ENCODE peak calls at places on chromosomes 4 and X, in nine cellular contexts. U, G, H, P, E, F, B, A and K are unnamed samples.

GRCh38 chrX:41445781-41446358 is 1.3 kb upstream of the NYX start:
- DNase-seq in U (no peak), G (no peak), H (no peak), P (no peak), E (peak; percentile 22), F (no peak), B (no peak), A (no peak), K (no peak)

GRCh38 chr4:177008071-177008835 is 215.5 kb upstream of the VEGFC start:
- DNase-seq in U (peak; percentile 71), G (no peak), H (no peak), P (no peak), E (no peak), F (no peak), B (no peak), A (peak; percentile 90), K (no peak)

GRCh38 chrX:114344756-114345155 is 239.1 kb upstream of the HTR2C start:
- DNase-seq in U (peak; percentile 7), G (no peak), H (no peak), P (peak; percentile 65), E (no peak), F (peak; percentile 61), B (no peak), A (peak; percentile 30), K (no peak)

GRCh38 chr4:34046580-34046979 is 2197.7 kb downstream of the ARAP2 start:
- DNase-seq in U (peak; percentile 61), G (no peak), H (no peak), P (peak; percentile 2), E (no peak), F (no peak), B (no peak), A (peak; percentile 82), K (no peak)

GRCh38 chr4:100823066-100823992 is 305.5 kb upstream of the EMCN start:
- DNase-seq in U (peak; percentile 68), G (no peak), H (no peak), P (no peak), E (no peak), F (peak; percentile 9), B (no peak), A (peak; percentile 90), K (no peak)

GRCh38 chr4:88893961-88894360 is 163.0 kb downstream of the FAM13A start:
- DNase-seq in U (peak; percentile 3), G (no peak), H (no peak), P (no peak), E (no peak), F (no peak), B (no peak), A (peak; percentile 37), K (no peak)

GRCh38 chrX:7934026-7934425 is 6.8 kb upstream of the PNPLA4 start:
- DNase-seq in U (no peak), G (no peak), H (no peak), P (no peak), E (no peak), F (no peak), B (no peak), A (no peak), K (no peak)

GRCh38 chrX:34300871-34301270 is 168.8 kb upstream of the FAM47A start:
- DNase-seq in U (peak; percentile 1), G (peak; percentile 19), H (no peak), P (peak; percentile 62), E (peak; percentile 25), F (peak; percentile 74), B (no peak), A (peak; percentile 57), K (no peak)

GRCh38 chr4:8387194-8387593 is 53.3 kb downstream of the ACOX3 start:
- DNase-seq in U (no peak), G (no peak), H (no peak), P (no peak), E (no peak), F (no peak), B (peak; percentile 34), A (no peak), K (no peak)

GRCh38 chr4:8385611-8386010 is 54.9 kb downstream of the ACOX3 start:
- DNase-seq in U (no peak), G (no peak), H (no peak), P (no peak), E (no peak), F (no peak), B (peak; percentile 22), A (no peak), K (no peak)

GRCh38 chr4:8388471-8388870 is 52.1 kb downstream of the ACOX3 start:
- DNase-seq in U (no peak), G (no peak), H (no peak), P (no peak), E (no peak), F (no peak), B (no peak), A (no peak), K (no peak)

GRCh38 chr4:8386731-8387130 is 53.8 kb downstream of the ACOX3 start:
- DNase-seq in U (no peak), G (no peak), H (no peak), P (no peak), E (no peak), F (no peak), B (peak; percentile 34), A (no peak), K (no peak)

DNA sequence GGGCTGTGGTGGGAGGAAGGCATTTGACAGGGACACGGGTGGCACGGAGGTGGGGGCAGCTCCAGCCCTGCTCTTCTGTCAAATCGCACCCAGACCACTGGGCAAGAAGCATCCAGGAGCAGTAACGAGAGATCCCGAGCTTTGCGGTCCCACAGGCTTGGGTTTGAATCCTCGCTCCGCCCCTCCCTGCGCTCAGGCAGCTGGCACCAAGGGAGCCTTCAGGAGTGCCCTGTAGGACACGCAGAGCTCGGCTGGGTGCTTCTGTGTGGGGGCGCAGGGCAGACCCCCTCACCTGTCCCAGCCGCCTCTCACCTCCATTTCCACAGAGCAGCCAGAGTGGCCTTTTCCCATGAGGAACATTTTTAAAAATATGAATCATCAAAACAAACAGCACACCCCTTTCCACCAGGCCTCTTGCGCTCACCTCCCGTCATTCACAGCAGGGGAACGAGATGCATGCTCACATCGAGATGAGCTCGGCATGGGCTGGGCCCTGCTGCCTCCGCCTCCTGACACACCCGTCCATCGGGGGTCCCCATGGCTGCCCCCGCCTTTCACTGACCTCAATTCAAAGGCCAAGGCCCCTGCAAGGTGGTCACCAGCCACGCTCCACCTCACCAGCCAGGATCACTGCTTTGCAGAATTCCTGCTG is 52.8 kb downstream of the ACOX3 start:
- DNase-seq in U (no peak), G (no peak), H (no peak), P (no peak), E (no peak), F (no peak), B (peak; percentile 27), A (peak; percentile 32), K (no peak)
- H3K36me3 ChIP-seq in U (no peaks in the 10 kb centered on the region), G (peaks cover 18% of the 10 kb centered on the region), H (peaks cover 26% of the 10 kb centered on the region), P (peaks cover 3% of the 10 kb centered on the region), E (peaks cover 29% of the 10 kb centered on the region), F (peaks cover 23% of the 10 kb centered on the region), B (no peaks in the 10 kb centered on the region), A (peaks cover 18% of the 10 kb centered on the region), K (no peaks in the 10 kb centered on the region)

GRCh38 chr4:77913353-77913752 is 50.7 kb downstream of the MRPL1 start:
- DNase-seq in U (peak; percentile 12), G (no peak), H (no peak), P (no peak), E (no peak), F (no peak), B (no peak), A (peak; percentile 33), K (no peak)
- H3K36me3 ChIP-seq in U (no peaks in the 10 kb centered on the region), G (no peaks in the 10 kb centered on the region), H (no peaks in the 10 kb centered on the region), P (no peaks in the 10 kb centered on the region), E (no peaks in the 10 kb centered on the region), F (no peaks in the 10 kb centered on the region), B (no peaks in the 10 kb centered on the region), A (peaks cover 2% of the 10 kb centered on the region), K (peaks cover 31% of the 10 kb centered on the region)

GRCh38 chr4:7811536-7812190 is 128.0 kb downstream of the AFAP1 start:
- DNase-seq in U (peak; percentile 46), G (no peak), H (peak; percentile 92), P (no peak), E (no peak), F (no peak), B (no peak), A (peak; percentile 26), K (no peak)

GRCh38 chr4:7812191-7812860 is 127.3 kb downstream of the AFAP1 start:
- DNase-seq in U (peak; percentile 26), G (no peak), H (peak; percentile 47), P (no peak), E (no peak), F (no peak), B (no peak), A (no peak), K (no peak)

GRCh38 chr4:7812921-7813320 is 126.7 kb downstream of the AFAP1 start:
- DNase-seq in U (no peak), G (no peak), H (peak; percentile 40), P (no peak), E (no peak), F (no peak), B (no peak), A (no peak), K (no peak)

GRCh38 chr4:7808752-7809151 is 130.9 kb downstream of the AFAP1 start:
- DNase-seq in U (peak; percentile 84), G (no peak), H (peak; percentile 36), P (no peak), E (no peak), F (no peak), B (no peak), A (peak; percentile 92), K (no peak)

GRCh38 chr4:7810792-7811535 is 128.7 kb downstream of the AFAP1 start:
- DNase-seq in U (no peak), G (no peak), H (peak; percentile 69), P (no peak), E (no peak), F (no peak), B (no peak), A (no peak), K (no peak)
- H3K36me3 ChIP-seq in U (peaks cover 67% of the 10 kb centered on the region), G (no peaks in the 10 kb centered on the region), H (peaks cover 7% of the 10 kb centered on the region), P (peaks cover 5% of the 10 kb centered on the region), E (no peaks in the 10 kb centered on the region), F (peaks cover 21% of the 10 kb centered on the region), B (no peaks in the 10 kb centered on the region), A (peaks cover 18% of the 10 kb centered on the region), K (peaks cover 6% of the 10 kb centered on the region)

GRCh38 chr4:56972389-56972788 is 5.0 kb downstream of the NOA1 start:
- DNase-seq in U (no peak), G (no peak), H (no peak), P (no peak), E (no peak), F (no peak), B (no peak), A (no peak), K (no peak)

GRCh38 chr4:56976283-56976877 is 1.0 kb downstream of the NOA1 start:
- DNase-seq in U (no peak), G (peak; percentile 22), H (no peak), P (no peak), E (no peak), F (peak; percentile 24), B (no peak), A (no peak), K (no peak)

GRCh38 chr4:56972832-56973231 is 4.6 kb downstream of the NOA1 start:
- DNase-seq in U (no peak), G (no peak), H (no peak), P (no peak), E (no peak), F (no peak), B (no peak), A (no peak), K (no peak)

GRCh38 chr4:56976878-56977320 is 507 bp downstream of the NOA1 start:
- DNase-seq in U (no peak), G (peak; percentile 70), H (peak; percentile 71), P (peak; percentile 72), E (peak; percentile 82), F (peak; percentile 54), B (peak; percentile 87), A (peak; percentile 50), K (peak; percentile 95)

DNA sequence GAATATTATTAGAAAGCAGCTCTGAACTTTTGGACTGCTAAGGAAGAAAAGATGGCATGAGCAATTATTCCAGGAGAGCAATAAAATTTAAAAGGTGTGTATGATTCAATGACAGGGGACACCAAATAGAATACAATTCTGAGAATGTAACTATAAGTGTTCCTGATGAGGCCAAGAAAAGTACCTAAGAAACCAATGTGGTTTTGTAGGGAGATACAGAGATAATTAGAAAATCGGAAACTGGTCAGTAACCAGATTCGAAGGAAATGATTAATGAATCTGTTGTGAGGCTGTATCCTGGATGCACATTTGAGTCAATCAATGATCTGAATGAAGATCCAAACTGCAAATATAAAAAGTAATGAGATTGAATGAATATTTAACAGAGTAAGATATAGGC is 6.0 kb downstream of the NOA1 start:
- DNase-seq in U (no peak), G (no peak), H (no peak), P (no peak), E (no peak), F (no peak), B (no peak), A (no peak), K (no peak)
- H3K36me3 ChIP-seq in U (peaks cover 38% of the 10 kb centered on the region), G (peaks cover 13% of the 10 kb centered on the region), H (peaks cover 43% of the 10 kb centered on the region), P (peaks cover 9% of the 10 kb centered on the region), E (peaks cover 20% of the 10 kb centered on the region), F (peaks cover 27% of the 10 kb centered on the region), B (peaks cover 15% of the 10 kb centered on the region), A (peaks cover 15% of the 10 kb centered on the region), K (peaks cover 84% of the 10 kb centered on the region)